ENCODE peak calls at places on chromosomes 12 and 14, in seven cellular contexts. C is stimulated activated naive CD4-positive, alpha-beta T cell; R is left cardiac atrium; Q is NCI-H1417 treated with DMSO at 0.1 percent for 48 hours; N is hypothalamus; O is putamen; E is HuH-7. Z is an unnamed sample.

GRCh38 chr12:91413591-91413990 is 231.0 kb upstream of the DCN start:
- DNase-seq in N (no peak), Q (no peak), O (no peak), E (no peak), R (no peak), C (no peak), Z (no peak)

GRCh38 chr14:90697577-90698206 is 118.5 kb downstream of the TTC7B start:
- DNase-seq in Q (peak), C (peak), R (peak), O (peak), N (peak), E (peak), Z (peak)

GRCh38 chr14:100845341-100845740 is 19.4 kb downstream of the MEG3 start:
- DNase-seq in C (no peak), O (no peak), E (no peak), R (peak), Q (no peak), N (no peak), Z (no peak)

GRCh38 chr12:16048511-16048910 is 137.4 kb downstream of the DERA start:
- DNase-seq in N (no peak), O (no peak), C (no peak), E (no peak), Q (no peak), R (no peak), Z (no peak)

GRCh38 chr12:112682586-112682985 is 109.0 kb upstream of the RPH3A start:
- DNase-seq in N (no peak), R (no peak), E (no peak), O (no peak), C (no peak), Q (no peak), Z (no peak)

GRCh38 chr14:99517046-99517642 is 35.9 kb downstream of the CCNK start:
- DNase-seq in O (no peak), C (no peak), R (no peak), Q (no peak), E (no peak), N (no peak), Z (no peak)

GRCh38 chr12:61385771-61386170 is 874.4 kb upstream of the USP15 start:
- DNase-seq in Q (no peak), N (no peak), E (no peak), C (no peak), O (no peak), R (no peak), Z (no peak)

GRCh38 chr14:94066089-94066676 is 14.8 kb downstream of the DDX24 start:
- DNase-seq in N (no peak), E (no peak), C (no peak), Q (no peak), R (no peak), O (no peak), Z (no peak)

GRCh38 chr12:121403721-121404120 is 3.8 kb downstream of the RNF34 start:
- DNase-seq in R (no peak), E (no peak), N (no peak), Q (no peak), O (no peak), C (no peak), Z (no peak)

GRCh38 chr14:102262894-102263462 is 42.0 kb downstream of the MOK start:
- DNase-seq in N (no peak), R (no peak), Q (no peak), C (no peak), E (peak), O (no peak), Z (no peak)

GRCh38 chr12:19915392-19916192 is 452.7 kb upstream of the PDE3A start:
- DNase-seq in N (no peak), Q (peak), C (no peak), O (peak), R (no peak), E (no peak), Z (peak)

GRCh38 chr12:94561943-94562411 is 88.4 kb downstream of the TMCC3 start:
- DNase-seq in E (no peak), R (no peak), Q (no peak), O (peak), N (peak), C (no peak), Z (no peak)

GRCh38 chr12:71201136-71201679 is 43.4 kb upstream of the TSPAN8 start:
- DNase-seq in R (no peak), E (no peak), C (no peak), N (no peak), O (no peak), Q (peak), Z (no peak)

GRCh38 chr12:121789800-121790748 is 3.4 kb downstream of the RHOF start:
- DNase-seq in C (peak), R (peak), O (no peak), E (no peak), Q (no peak), N (no peak), Z (no peak)

GRCh38 chr12:26830783-26831601 is 2.0 kb downstream of the ITPR2 start:
- DNase-seq in R (no peak), N (no peak), C (no peak), Q (no peak), E (no peak), O (no peak), Z (no peak)

GRCh38 chr12:48037267-48037915 is 33.1 kb upstream of the COL2A1 start:
- DNase-seq in O (no peak), R (no peak), Q (no peak), C (no peak), E (no peak), N (no peak), Z (no peak)

GRCh38 chr14:99055019-99055418 is 217.0 kb downstream of the BCL11B start:
- DNase-seq in E (no peak), R (no peak), O (no peak), Q (no peak), C (no peak), N (no peak), Z (no peak)

GRCh38 chr14:101480747-101481530 is 80.4 kb upstream of the DIO3 start:
- DNase-seq in Q (no peak), C (no peak), N (no peak), R (no peak), E (no peak), O (no peak), Z (no peak)

GRCh38 chr14:92641306-92641705 is 107.1 kb downstream of the LGMN start:
- DNase-seq in Q (no peak), C (no peak), R (no peak), O (no peak), E (no peak), N (no peak), Z (no peak)

GRCh38 chr12:125142601-125143000 is 77.4 kb downstream of the AACS start:
- DNase-seq in E (no peak), N (no peak), C (no peak), O (no peak), R (no peak), Q (no peak), Z (no peak)

GRCh38 chr14:33062476-33062875 is 123.8 kb downstream of the NPAS3 start:
- DNase-seq in N (no peak), O (no peak), Q (no peak), E (no peak), R (no peak), C (no peak), Z (no peak)

GRCh38 chr12:100789146-100789545 is 5.4 kb upstream of the ANO4 start:
- DNase-seq in O (no peak), E (no peak), N (no peak), C (no peak), R (no peak), Q (no peak), Z (no peak)

GRCh38 chr14:61226015-61226654 is 55.0 kb downstream of the TMEM30B start:
- DNase-seq in N (no peak), R (no peak), Q (no peak), C (no peak), E (no peak), O (peak), Z (no peak)

Z was measured in tibial nerve.